ENCODE peak calls at places on chromosomes 11 and 22, in eight cellular contexts. C is GM12878; J is left ventricle myocardium inferior; V is effector CD4-positive, alpha-beta T cell; D is adipocyte; F is gastrocnemius medialis; O is stimulated activated CD8-positive, alpha-beta memory T cell treated with anti-CD3 and anti-CD28 coated beads, Interleukin-15, amount 100 ng/mL, for 48 hours; N is cardiac septum. K is an unnamed sample.

GRCh38 chr11:126339866-126340434 is 15.5 kb upstream of the ST3GAL4 start:
- DNase-seq in D (no peak), J (peak), V (no peak), F (peak), O (no peak), C (no peak), N (no peak), K (no peak)

GRCh38 chr11:75241906-75242644 is 1.5 kb downstream of the TPBGL start:
- DNase-seq in V (no peak), O (no peak), C (no peak), N (no peak), F (no peak), J (no peak), D (no peak), K (no peak)

GRCh38 chr22:36123673-36124630 is 36.6 kb downstream of the APOL3 start:
- DNase-seq in N (peak), C (peak), D (peak), O (peak), F (peak), J (peak), V (peak), K (peak)

GRCh38 chr11:17951685-17952388 is 61.0 kb downstream of the SERGEF start:
- DNase-seq in D (no peak), O (no peak), N (no peak), F (no peak), C (no peak), J (no peak), V (no peak), K (no peak)

GRCh38 chr11:124788521-124788920 is 11.7 kb downstream of the MSANTD2 start:
- DNase-seq in C (no peak), D (no peak), V (no peak), N (no peak), O (no peak), J (no peak), F (no peak), K (no peak)

GRCh38 chr11:13983081-13983751 is 20.7 kb downstream of the SPON1 start:
- DNase-seq in C (no peak), O (no peak), D (peak), N (no peak), J (no peak), F (no peak), V (no peak), K (no peak)

GRCh38 chr11:62923634-62924411 is 2.7 kb upstream of the CHRM1 start:
- DNase-seq in J (no peak), O (no peak), N (peak), C (peak), V (no peak), D (no peak), F (no peak), K (no peak)

GRCh38 chr11:76587810-76588454 is 82.6 kb downstream of the LRRC32 start:
- DNase-seq in F (no peak), C (no peak), O (no peak), V (no peak), N (no peak), D (peak), J (no peak), K (no peak)

GRCh38 chr22:44340271-44341239 is 27.8 kb upstream of the SHISAL1 start:
- DNase-seq in C (no peak), D (no peak), V (no peak), J (no peak), N (no peak), F (no peak), O (no peak), K (no peak)

GRCh38 chr11:20671856-20672546 is 2.6 kb downstream of the NELL1 start:
- DNase-seq in C (no peak), V (no peak), N (no peak), O (no peak), F (no peak), J (no peak), D (no peak), K (peak)

GRCh38 chr11:57471496-57471895 is 11.2 kb downstream of the RTN4RL2 start:
- DNase-seq in N (no peak), V (no peak), F (no peak), D (no peak), C (no peak), J (no peak), O (no peak), K (no peak)

GRCh38 chr22:17824452-17824851 is 50.2 kb upstream of the BID start:
- DNase-seq in N (no peak), C (no peak), V (no peak), O (no peak), F (no peak), J (peak), D (no peak), K (no peak)

GRCh38 chr11:110173775-110174644 is 80.8 kb downstream of the ZC3H12C start:
- DNase-seq in J (peak), F (no peak), D (peak), O (peak), V (peak), N (peak), C (peak), K (peak)

GRCh38 chr11:67586568-67587250 is 3.1 kb downstream of the GSTP1 start:
- DNase-seq in C (no peak), N (no peak), D (no peak), O (no peak), V (no peak), J (no peak), F (no peak), K (no peak)

GRCh38 chr22:49008682-49009235 is 818.9 kb downstream of the BRD1 start:
- DNase-seq in O (no peak), C (no peak), F (no peak), J (no peak), D (no peak), N (peak), V (no peak), K (no peak)

GRCh38 chr11:134438533-134438932 is 26.5 kb upstream of the B3GAT1 start:
- DNase-seq in F (no peak), C (no peak), O (no peak), J (no peak), N (no peak), V (no peak), D (no peak), K (no peak)

GRCh38 chr22:22823126-22823804 is 64.4 kb upstream of the IGLL5 start:
- DNase-seq in D (no peak), F (no peak), N (no peak), J (no peak), C (no peak), V (no peak), O (no peak), K (peak)

GRCh38 chr11:85123752-85124231 is 503.4 kb downstream of the DLG2 start:
- DNase-seq in N (no peak), J (no peak), F (no peak), D (no peak), C (peak), O (no peak), V (no peak), K (no peak)

GRCh38 chr11:70641366-70641765 is 243.0 kb downstream of the CTTN start:
- DNase-seq in V (no peak), F (no peak), D (no peak), J (no peak), C (no peak), O (no peak), N (no peak), K (peak)

GRCh38 chr22:20205964-20206708 is 55.3 kb upstream of the CCDC188 start:
- DNase-seq in O (peak), C (peak), N (peak), D (no peak), F (peak), J (peak), V (peak), K (peak)

GRCh38 chr22:40491990-40492631 is 121.7 kb downstream of the SGSM3 start:
- DNase-seq in C (peak), O (no peak), F (peak), N (no peak), D (no peak), J (no peak), V (no peak), K (peak)

GRCh38 chr11:7485136-7485853 is at the start of gene OLFML1:
- DNase-seq in V (no peak), N (no peak), J (peak), O (no peak), F (no peak), D (peak), C (no peak), K (no peak)

GRCh38 chr22:38465673-38466490 is 2.0 kb upstream of the KDELR3 start:
- DNase-seq in V (no peak), C (no peak), O (no peak), D (no peak), F (no peak), N (no peak), J (no peak), K (no peak)

GRCh38 chr11:105969756-105970155 is 52.3 kb downstream of the MSANTD4 start:
- DNase-seq in N (no peak), D (no peak), F (no peak), J (no peak), C (no peak), O (no peak), V (no peak), K (no peak)

GRCh38 chr11:4022669-4023068 is 71.9 kb upstream of the RRM1 start:
- DNase-seq in J (no peak), C (no peak), V (no peak), F (no peak), O (no peak), N (no peak), D (no peak), K (no peak)

GRCh38 chr22:36864454-36865215 is 3.8 kb downstream of the NCF4 start:
- DNase-seq in D (no peak), N (no peak), F (no peak), J (no peak), V (no peak), O (no peak), C (no peak), K (no peak)

GRCh38 chr11:74257934-74258553 is 53.4 kb downstream of the P4HA3 start:
- DNase-seq in V (no peak), D (peak), O (no peak), J (peak), N (no peak), F (no peak), C (no peak), K (no peak)

GRCh38 chr11:17500673-17501072 is 24.0 kb upstream of the ABCC8 start:
- DNase-seq in C (no peak), F (no peak), N (no peak), V (no peak), O (no peak), J (no peak), D (no peak), K (no peak)

GRCh38 chr11:128422576-128423370 is 164.6 kb downstream of the ETS1 start:
- DNase-seq in C (no peak), J (peak), N (no peak), F (no peak), O (peak), V (peak), D (no peak), K (no peak)

GRCh38 chr22:22344430-22344829 is 99.8 kb downstream of the VPREB1 start:
- DNase-seq in N (no peak), D (no peak), F (no peak), O (no peak), V (no peak), C (no peak), J (no peak), K (no peak)

GRCh38 chr22:38697055-38697980 is 3.4 kb downstream of the JOSD1 start:
- DNase-seq in C (no peak), F (no peak), J (no peak), O (no peak), D (peak), N (no peak), V (no peak), K (no peak)

GRCh38 chr11:15665368-15665871 is 550.7 kb downstream of the INSC start:
- DNase-seq in F (no peak), O (no peak), J (no peak), N (no peak), C (no peak), D (peak), V (no peak), K (no peak)

GRCh38 chr11:27358306-27358705 is 4.7 kb downstream of the CCDC34 start:
- DNase-seq in N (no peak), D (peak), F (no peak), V (no peak), J (no peak), C (no peak), O (no peak), K (no peak)

GRCh38 chr11:111387318-111387863 is 8.3 kb upstream of the POU2AF1 start:
- DNase-seq in F (no peak), N (no peak), J (no peak), O (no peak), V (no peak), C (no peak), D (no peak), K (no peak)

K was measured in KBM-7.